ENCODE peak calls at places on chromosome 11, in six cellular contexts. A is H1, T is K562, X is GM12878, F is SK-N-SH, J is HepG2. Q is an unnamed sample.

GRCh38 chr11:27293500-27294417 is 69.3 kb downstream of the CCDC34 start:
- DNase-seq in F (no peak), X (no peak), A (no peak), J (peak), T (no peak), Q (no peak)

GRCh38 chr11:36578458-36578857 is 10.7 kb downstream of the RAG1 start:
- DNase-seq in X (no peak), A (no peak), F (peak), J (no peak), T (no peak), Q (no peak)

GRCh38 chr11:43359432-43359818 is 705 bp downstream of the TTC17 start:
- DNase-seq in F (peak), A (no peak), X (peak), T (peak), J (peak), Q (no peak)

GRCh38 chr11:45659031-45659817 is 6.2 kb downstream of the CHST1 start:
- DNase-seq in T (no peak), J (no peak), X (no peak), F (no peak), A (no peak), Q (no peak)

GRCh38 chr11:34250732-34251639 is 106.8 kb downstream of the ABTB2 start:
- DNase-seq in X (no peak), J (no peak), T (no peak), F (peak), A (no peak), Q (peak)

GRCh38 chr11:46247664-46248063 is 29.8 kb upstream of the CREB3L1 start:
- DNase-seq in A (no peak), F (no peak), T (peak), J (peak), X (no peak), Q (no peak)

GRCh38 chr11:1649021-1649420 is 19.4 kb downstream of the KRTAP5-5 start:
- DNase-seq in J (no peak), A (no peak), X (no peak), T (no peak), F (no peak), Q (no peak)

GRCh38 chr11:116312560-116313340 is 460.0 kb downstream of the BUD13 start:
- DNase-seq in T (no peak), F (peak), X (no peak), J (no peak), A (no peak), Q (no peak)

GRCh38 chr11:114110948-114111347 is 51.4 kb downstream of the ZBTB16 start:
- DNase-seq in F (no peak), T (no peak), J (no peak), A (no peak), X (no peak), Q (no peak)
- TF ChIP-seq POLR2AphosphoS5 in F (no peak), T (no peak), J (no peak), A (no peak), X (no peak), Q (no peak)

DNA sequence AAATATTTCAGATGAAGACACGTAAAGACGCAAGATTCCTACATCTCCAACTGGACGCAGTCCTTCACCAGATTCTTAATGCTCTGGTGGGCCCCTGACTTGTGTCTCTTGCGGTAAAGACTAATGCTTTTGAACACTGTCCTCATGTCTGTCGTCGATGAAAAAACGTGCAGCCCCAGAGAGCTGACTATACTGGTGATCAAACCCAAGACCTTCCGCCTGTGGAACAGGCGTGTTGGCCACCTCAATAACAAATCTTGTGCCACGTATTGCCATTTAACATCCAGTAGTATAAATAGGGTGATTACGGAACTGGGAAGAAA is 45.5 kb downstream of the OR4D9 start:
- DNase-seq in J (peak), X (no peak), T (no peak), A (no peak), F (peak), Q (peak)
- TF ChIP-seq GABPA in J (no peak), X (no peak), T (no peak), A (no peak), F (no peak), Q (no peak)

GRCh38 chr11:61785837-61786402 is 6.5 kb downstream of the TMEM258 start:
- DNase-seq in F (no peak), J (no peak), A (no peak), T (no peak), X (no peak), Q (no peak)
- TF ChIP-seq POLR2AphosphoS5 in F (no peak), J (no peak), A (no peak), T (peak), X (no peak), Q (no peak)

GRCh38 chr11:23023319-23023718 is 163.0 kb upstream of the CCDC179 start:
- DNase-seq in J (no peak), F (no peak), A (no peak), T (no peak), X (no peak), Q (no peak)
- TF ChIP-seq GABPA in J (no peak), F (no peak), A (no peak), T (no peak), X (no peak), Q (no peak)

GRCh38 chr11:65787649-65788622 is 1.1 kb downstream of the OVOL1 start:
- DNase-seq in F (peak), X (no peak), J (no peak), A (peak), T (no peak), Q (no peak)

GRCh38 chr11:65786008-65786785 is 666 bp upstream of the OVOL1 start:
- DNase-seq in F (peak), J (no peak), X (no peak), T (no peak), A (no peak), Q (no peak)

GRCh38 chr11:65788801-65789200 is 1.9 kb downstream of the OVOL1 start:
- DNase-seq in T (no peak), A (no peak), X (no peak), J (no peak), F (peak), Q (no peak)

GRCh38 chr11:65785329-65786007 is 1.4 kb upstream of the OVOL1 start:
- DNase-seq in X (no peak), J (no peak), F (peak), T (no peak), A (no peak), Q (no peak)

DNA sequence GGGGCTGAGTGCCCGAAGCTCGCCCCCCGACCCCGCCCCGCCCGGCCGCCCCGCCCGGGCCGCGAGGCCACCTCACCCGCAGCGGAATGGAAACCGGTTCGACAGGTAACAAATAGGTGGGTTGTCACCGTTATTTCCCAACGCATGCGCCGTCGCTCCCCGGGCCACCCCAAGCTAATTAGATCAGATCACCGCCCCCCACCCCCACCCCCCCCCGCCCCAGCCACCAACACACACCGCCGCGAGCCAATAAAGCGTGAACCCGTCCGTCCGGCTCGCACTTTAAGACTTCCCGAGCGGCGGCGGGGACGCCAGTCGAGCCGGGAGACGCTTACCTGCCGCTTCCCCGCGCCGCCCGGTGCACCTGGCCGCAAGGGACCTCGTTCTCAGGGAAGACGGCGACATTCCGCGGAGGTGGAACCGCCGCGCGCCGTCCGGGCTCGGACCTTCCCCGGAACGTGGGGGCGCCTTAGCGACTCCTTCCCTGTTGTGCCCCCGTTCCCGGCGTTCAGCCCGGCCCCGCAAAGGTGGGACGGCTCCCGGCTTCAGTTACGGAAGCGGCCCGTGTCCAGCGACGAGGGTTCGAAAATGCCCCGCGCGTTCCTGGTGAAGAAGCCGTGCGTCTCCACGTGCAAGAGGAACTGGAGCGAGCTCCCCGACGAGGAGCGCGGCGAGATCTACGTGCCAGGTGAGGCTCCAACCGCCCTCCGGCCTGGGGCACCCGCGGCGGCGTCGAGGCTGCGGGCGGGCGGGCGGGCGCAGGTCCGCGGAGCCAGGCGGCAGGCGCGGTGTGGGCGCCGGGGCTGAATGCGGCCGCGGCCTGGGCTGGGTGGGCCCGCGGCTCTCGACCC is at the start of gene OVOL1:
- DNase-seq in F (peak), A (no peak), J (no peak), X (no peak), T (no peak), Q (peak)
- TF ChIP-seq POLR2AphosphoS5 in F (no peak), A (peak), J (no peak), X (no peak), T (no peak), Q (no peak)

GRCh38 chr11:75214411-75214821 is 26.2 kb upstream of the TPBGL start:
- DNase-seq in A (peak), X (peak), T (peak), F (peak), J (peak), Q (peak)
- TF ChIP-seq GABPA in A (no peak), X (no peak), T (peak), F (no peak), J (no peak), Q (no peak)

GRCh38 chr11:119688362-119688761 is 40.6 kb downstream of the NECTIN1 start:
- DNase-seq in J (no peak), A (no peak), X (no peak), F (no peak), T (no peak), Q (peak)
- TF ChIP-seq POLR2AphosphoS5 in J (no peak), A (no peak), X (no peak), F (no peak), T (no peak), Q (peak)

GRCh38 chr11:63641727-63642126 is 27.5 kb upstream of the PLAAT3 start:
- DNase-seq in A (no peak), T (no peak), J (no peak), X (no peak), F (no peak), Q (no peak)

GRCh38 chr11:63643205-63643604 is 28.0 kb downstream of the ATL3 start:
- DNase-seq in F (no peak), X (no peak), T (no peak), A (no peak), J (no peak), Q (no peak)

GRCh38 chr11:63635762-63636465 is 21.7 kb upstream of the PLAAT3 start:
- DNase-seq in J (peak), F (peak), T (peak), A (peak), X (peak), Q (peak)

GRCh38 chr11:63639195-63639832 is 25.1 kb upstream of the PLAAT3 start:
- DNase-seq in F (no peak), X (no peak), T (no peak), J (no peak), A (no peak), Q (no peak)
- TF ChIP-seq GABPA in F (no peak), X (no peak), T (no peak), J (no peak), A (no peak), Q (no peak)